ENCODE peak calls at places on chromosomes 13 and 19, in five cellular contexts. Z, I, B, Y and O are unnamed samples.

GRCh38 chr19:39110263-39110967 is 15.2 kb upstream of the PAK4 start:
- DNase-seq in Z (peak; percentile 77), I (peak; percentile 83), B (peak; percentile 69), Y (peak; percentile 54), O (peak; percentile 21)

GRCh38 chr19:37763488-37763887 is 15.9 kb downstream of the ZNF573 start:
- DNase-seq in Z (no peak), I (no peak), B (no peak), Y (no peak), O (no peak)

GRCh38 chr19:53989600-53990533 is 1.6 kb upstream of the CACNG6 start:
- DNase-seq in Z (no peak), I (no peak), B (no peak), Y (no peak), O (no peak)

GRCh38 chr19:10874019-10874418 is 2.7 kb downstream of the CARM1 start:
- DNase-seq in Z (no peak), I (no peak), B (no peak), Y (no peak), O (no peak)

GRCh38 chr19:17405250-17406038 is at the start of gene BST2:
- DNase-seq in Z (no peak), I (peak; percentile 67), B (peak; percentile 69), Y (no peak), O (no peak)

GRCh38 chr19:45507864-45508680 is 793 bp downstream of the VASP start:
- DNase-seq in Z (no peak), I (peak; percentile 72), B (peak; percentile 68), Y (no peak), O (no peak)

GRCh38 chr13:27264181-27264580 is 6.4 kb upstream of the RASL11A start:
- DNase-seq in Z (no peak), I (no peak), B (no peak), Y (no peak), O (no peak)

GRCh38 chr13:30924321-30924720 is 8.1 kb upstream of the TEX26 start:
- DNase-seq in Z (no peak), I (no peak), B (no peak), Y (no peak), O (no peak)

GRCh38 chr19:925912-926594 is at the start of gene ARID3A:
- DNase-seq in Z (no peak), I (no peak), B (no peak), Y (peak; percentile 50), O (no peak)

GRCh38 chr19:23527797-23528196 is 132.5 kb upstream of the ZNF91 start:
- DNase-seq in Z (no peak), I (no peak), B (peak; percentile 5), Y (no peak), O (no peak)

GRCh38 chr19:5947435-5947834 is 30.5 kb downstream of the RANBP3 start:
- DNase-seq in Z (no peak), I (no peak), B (no peak), Y (no peak), O (no peak)

GRCh38 chr13:105572401-105572800 is 963.1 kb downstream of the EFNB2 start:
- DNase-seq in Z (no peak), I (no peak), B (no peak), Y (no peak), O (no peak)

GRCh38 chr19:6392219-6393073 is 518 bp downstream of the GTF2F1 start:
- DNase-seq in Z (no peak), I (no peak), B (no peak), Y (no peak), O (no peak)

GRCh38 chr13:34162545-34162936 is 344.6 kb downstream of the RFC3 start:
- DNase-seq in Z (no peak), I (no peak), B (no peak), Y (no peak), O (no peak)

GRCh38 chr19:48896191-48896720 is 2.3 kb downstream of the TULP2 start:
- DNase-seq in Z (no peak), I (peak; percentile 64), B (peak; percentile 64), Y (peak; percentile 30), O (no peak)

GRCh38 chr19:53908933-53909415 is at the start of gene CACNG7:
- DNase-seq in Z (no peak), I (no peak), B (no peak), Y (no peak), O (peak; percentile 10)

GRCh38 chr19:38952395-38953165 is 21.8 kb downstream of the MRPS12 start:
- DNase-seq in Z (no peak), I (peak; percentile 41), B (no peak), Y (peak; percentile 38), O (no peak)

GRCh38 chr13:30711375-30711774 is 24.0 kb upstream of the ALOX5AP start:
- DNase-seq in Z (no peak), I (no peak), B (no peak), Y (no peak), O (no peak)

GRCh38 chr13:21124853-21125252 is 51.5 kb downstream of the SKA3 start:
- DNase-seq in Z (no peak), I (no peak), B (peak; percentile 4), Y (no peak), O (no peak)

GRCh38 chr13:28012896-28013295 is 24.4 kb upstream of the URAD start:
- DNase-seq in Z (no peak), I (no peak), B (no peak), Y (no peak), O (no peak)

GRCh38 chr19:34236035-34236793 is 18.1 kb upstream of the GARRE1 start:
- DNase-seq in Z (no peak), I (no peak), B (no peak), Y (no peak), O (no peak)

GRCh38 chr19:47445937-47446402 is 25.7 kb downstream of the SLC8A2 start:
- DNase-seq in Z (peak; percentile 50), I (peak; percentile 54), B (peak; percentile 39), Y (no peak), O (peak; percentile 56)

GRCh38 chr13:30998548-30999140 is 66.2 kb downstream of the TEX26 start:
- DNase-seq in Z (no peak), I (no peak), B (no peak), Y (no peak), O (no peak)

GRCh38 chr13:44399045-44399444 is 25.4 kb downstream of the SERP2 start:
- DNase-seq in Z (no peak), I (no peak), B (no peak), Y (no peak), O (no peak)

GRCh38 chr13:110600261-110600819 is 15.0 kb upstream of the NAXD start:
- DNase-seq in Z (no peak), I (no peak), B (no peak), Y (no peak), O (no peak)

GRCh38 chr13:32381539-32381938 is 46.4 kb downstream of the N4BP2L1 start:
- DNase-seq in Z (no peak), I (no peak), B (no peak), Y (no peak), O (no peak)

GRCh38 chr13:23859455-23859854 is 29.7 kb downstream of the MIPEP start:
- DNase-seq in Z (no peak), I (no peak), B (no peak), Y (no peak), O (no peak)

GRCh38 chr13:89393758-89394157 is 1722.6 kb downstream of the SLITRK5 start:
- DNase-seq in Z (no peak), I (no peak), B (no peak), Y (no peak), O (no peak)

GRCh38 chr19:47444388-47444821 is 25.1 kb upstream of the MEIS3 start:
- DNase-seq in Z (peak; percentile 30), I (peak; percentile 31), B (no peak), Y (peak; percentile 59), O (no peak)

GRCh38 chr13:25037057-25037813 is 58.7 kb upstream of the PABPC3 start:
- DNase-seq in Z (no peak), I (peak; percentile 60), B (peak; percentile 36), Y (peak; percentile 60), O (peak; percentile 9)

GRCh38 chr13:44976949-44977583 is 12.2 kb downstream of the NUFIP1 start:
- DNase-seq in Z (no peak), I (no peak), B (no peak), Y (no peak), O (no peak)

GRCh38 chr13:31950121-31950810 is 81.3 kb upstream of the FRY start:
- DNase-seq in Z (no peak), I (no peak), B (no peak), Y (no peak), O (no peak)

GRCh38 chr19:48867922-48868195 is 558 bp downstream of the PLEKHA4 start:
- DNase-seq in Z (no peak), I (no peak), B (no peak), Y (no peak), O (no peak)